ENCODE peak calls at places on chromosomes 16 and 17, in five cellular contexts. One of them, this sample, is unnamed.

GRCh38 chr17:1193300-1193699 is 13.5 kb upstream of the ABR start:
- DNase-seq in left ventricle myocardium inferior: no peak
- DNase-seq in AG09309: no peak
- DNase-seq in MCF 10A: no peak
- DNase-seq in fibroblast of lung: no peak
- DNase-seq in this sample: no peak

GRCh38 chr17:17921192-17922082 is 50.8 kb downstream of the TOM1L2 start:
- DNase-seq in left ventricle myocardium inferior: no peak
- DNase-seq in AG09309: peak; percentile 77
- DNase-seq in MCF 10A: peak; percentile 82
- DNase-seq in fibroblast of lung: peak; percentile 98
- DNase-seq in this sample: peak; percentile 93

GRCh38 chr16:16150117-16150877 is 73.0 kb downstream of the ABCC6 start:
- DNase-seq in left ventricle myocardium inferior: peak; percentile 76
- DNase-seq in AG09309: no peak
- DNase-seq in MCF 10A: no peak
- DNase-seq in fibroblast of lung: peak; percentile 63
- DNase-seq in this sample: no peak

GRCh38 chr17:45235071-45236001 is 13.7 kb downstream of the FMNL1 start:
- DNase-seq in left ventricle myocardium inferior: peak; percentile 78
- DNase-seq in AG09309: peak; percentile 28
- DNase-seq in MCF 10A: peak; percentile 82
- DNase-seq in fibroblast of lung: peak; percentile 59
- DNase-seq in this sample: peak; percentile 41

GRCh38 chr16:89598199-89598598 is 15.2 kb upstream of the DPEP1 start:
- DNase-seq in left ventricle myocardium inferior: no peak
- DNase-seq in AG09309: no peak
- DNase-seq in MCF 10A: no peak
- DNase-seq in fibroblast of lung: no peak
- DNase-seq in this sample: no peak

GRCh38 chr17:68142595-68142994 is 105.2 kb upstream of the AMZ2 start:
- DNase-seq in left ventricle myocardium inferior: no peak
- DNase-seq in AG09309: no peak
- DNase-seq in MCF 10A: no peak
- DNase-seq in fibroblast of lung: no peak
- DNase-seq in this sample: no peak

GRCh38 chr16:65702707-65703402 is 581.0 kb upstream of the CDH11 start:
- DNase-seq in left ventricle myocardium inferior: no peak
- DNase-seq in AG09309: no peak
- DNase-seq in MCF 10A: no peak
- DNase-seq in fibroblast of lung: peak; percentile 73
- DNase-seq in this sample: no peak

GRCh38 chr16:35743101-35743692 is 2283.8 kb downstream of the TP53TG3F start:
- DNase-seq in left ventricle myocardium inferior: no peak
- DNase-seq in AG09309: no peak
- DNase-seq in MCF 10A: no peak
- DNase-seq in fibroblast of lung: no peak
- DNase-seq in this sample: no peak

GRCh38 chr17:13725286-13725990 is 123.7 kb upstream of the HS3ST3A1 start:
- DNase-seq in left ventricle myocardium inferior: no peak
- DNase-seq in AG09309: no peak
- DNase-seq in MCF 10A: peak; percentile 49
- DNase-seq in fibroblast of lung: peak; percentile 70
- DNase-seq in this sample: no peak

GRCh38 chr17:48612854-48613691 is 2.0 kb downstream of the HOXB8 start:
- DNase-seq in left ventricle myocardium inferior: no peak
- DNase-seq in AG09309: no peak
- DNase-seq in MCF 10A: no peak
- DNase-seq in fibroblast of lung: peak; percentile 19
- DNase-seq in this sample: peak; percentile 34

GRCh38 chr16:1258218-1258587 is 2.3 kb downstream of the TPSD1 start:
- DNase-seq in left ventricle myocardium inferior: no peak
- DNase-seq in AG09309: no peak
- DNase-seq in MCF 10A: no peak
- DNase-seq in fibroblast of lung: no peak
- DNase-seq in this sample: no peak

GRCh38 chr17:67040652-67041051 is 3.7 kb upstream of the CACNG1 start:
- DNase-seq in left ventricle myocardium inferior: no peak
- DNase-seq in AG09309: no peak
- DNase-seq in MCF 10A: no peak
- DNase-seq in fibroblast of lung: no peak
- DNase-seq in this sample: no peak

GRCh38 chr16:70250748-70251650 is 741 bp downstream of the EXOSC6 start:
- DNase-seq in left ventricle myocardium inferior: no peak
- DNase-seq in AG09309: no peak
- DNase-seq in MCF 10A: peak; percentile 40
- DNase-seq in fibroblast of lung: peak; percentile 62
- DNase-seq in this sample: peak; percentile 48

GRCh38 chr17:49509588-49509917 is 14.5 kb downstream of the NGFR start:
- DNase-seq in left ventricle myocardium inferior: no peak
- DNase-seq in AG09309: no peak
- DNase-seq in MCF 10A: peak; percentile 61
- DNase-seq in fibroblast of lung: no peak
- DNase-seq in this sample: no peak

GRCh38 chr17:79915850-79916430 is 76.7 kb upstream of the CBX4 start:
- DNase-seq in left ventricle myocardium inferior: no peak
- DNase-seq in AG09309: no peak
- DNase-seq in MCF 10A: peak; percentile 83
- DNase-seq in fibroblast of lung: no peak
- DNase-seq in this sample: peak; percentile 37

GRCh38 chr17:4566785-4567184 is 6.4 kb upstream of the GGT6 start:
- DNase-seq in left ventricle myocardium inferior: no peak
- DNase-seq in AG09309: no peak
- DNase-seq in MCF 10A: peak; percentile 75
- DNase-seq in fibroblast of lung: peak; percentile 23
- DNase-seq in this sample: peak; percentile 45

GRCh38 chr16:49458221-49458620 is 84.6 kb downstream of the C16orf78 start:
- DNase-seq in left ventricle myocardium inferior: no peak
- DNase-seq in AG09309: no peak
- DNase-seq in MCF 10A: no peak
- DNase-seq in fibroblast of lung: no peak
- DNase-seq in this sample: no peak

GRCh38 chr16:29676989-29677388 is 2.0 kb upstream of the QPRT start:
- DNase-seq in left ventricle myocardium inferior: no peak
- DNase-seq in AG09309: no peak
- DNase-seq in MCF 10A: no peak
- DNase-seq in fibroblast of lung: no peak
- DNase-seq in this sample: no peak

GRCh38 chr16:19095699-19096098 is 18.1 kb upstream of the ITPRIPL2 start:
- DNase-seq in left ventricle myocardium inferior: no peak
- DNase-seq in AG09309: no peak
- DNase-seq in MCF 10A: peak; percentile 78
- DNase-seq in fibroblast of lung: peak; percentile 24
- DNase-seq in this sample: peak; percentile 74

GRCh38 chr16:12406158-12406557 is 397.5 kb downstream of the CPPED1 start:
- DNase-seq in left ventricle myocardium inferior: no peak
- DNase-seq in AG09309: no peak
- DNase-seq in MCF 10A: no peak
- DNase-seq in fibroblast of lung: no peak
- DNase-seq in this sample: no peak

GRCh38 chr17:65553009-65553645 is 8.3 kb downstream of the AXIN2 start:
- DNase-seq in left ventricle myocardium inferior: no peak
- DNase-seq in AG09309: peak; percentile 93
- DNase-seq in MCF 10A: no peak
- DNase-seq in fibroblast of lung: peak; percentile 91
- DNase-seq in this sample: no peak

GRCh38 chr17:69323806-69324205 is 3.1 kb downstream of the ABCA5 start:
- DNase-seq in left ventricle myocardium inferior: no peak
- DNase-seq in AG09309: no peak
- DNase-seq in MCF 10A: no peak
- DNase-seq in fibroblast of lung: no peak
- DNase-seq in this sample: no peak

GRCh38 chr17:1228752-1229353 is 41.4 kb upstream of the BHLHA9 start:
- DNase-seq in left ventricle myocardium inferior: no peak
- DNase-seq in AG09309: no peak
- DNase-seq in MCF 10A: no peak
- DNase-seq in fibroblast of lung: no peak
- DNase-seq in this sample: no peak

GRCh38 chr17:3002538-3003301 is 60.7 kb downstream of the OR1D5 start:
- DNase-seq in left ventricle myocardium inferior: no peak
- DNase-seq in AG09309: no peak
- DNase-seq in MCF 10A: no peak
- DNase-seq in fibroblast of lung: no peak
- DNase-seq in this sample: no peak

GRCh38 chr17:65537845-65538678 is 23.4 kb downstream of the AXIN2 start:
- DNase-seq in left ventricle myocardium inferior: no peak
- DNase-seq in AG09309: no peak
- DNase-seq in MCF 10A: no peak
- DNase-seq in fibroblast of lung: no peak
- DNase-seq in this sample: no peak

DNA sequence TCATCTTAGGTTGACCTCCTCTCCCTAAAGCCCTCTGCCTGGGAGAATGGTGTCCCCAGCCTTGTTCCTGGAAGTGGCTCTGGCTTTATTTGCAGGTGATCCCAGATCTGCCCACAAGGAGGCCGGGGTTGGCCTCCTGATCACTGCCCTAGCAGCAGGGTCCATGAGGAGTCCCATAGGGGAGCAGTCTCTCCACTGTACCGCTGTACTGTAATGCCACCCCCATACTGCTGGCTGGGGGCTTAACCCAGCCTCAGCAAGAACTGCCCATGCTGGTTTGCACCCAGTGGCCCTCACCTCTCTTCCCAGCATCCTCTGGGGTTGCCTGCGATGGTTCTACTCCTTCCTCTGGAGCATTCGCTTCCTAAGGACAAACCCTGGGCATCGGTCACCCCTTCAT is 39.1 kb downstream of the PSME3IP1 start:
- DNase-seq in left ventricle myocardium inferior: no peak
- DNase-seq in AG09309: no peak
- DNase-seq in MCF 10A: peak; percentile 25
- DNase-seq in fibroblast of lung: no peak
- DNase-seq in this sample: no peak
- TF ChIP-seq CTCF in left ventricle myocardium inferior: peak; percentile 13
- TF ChIP-seq CTCF in AG09309: peak; percentile 9
- TF ChIP-seq CTCF in MCF 10A: no peak
- TF ChIP-seq CTCF in fibroblast of lung: peak; percentile 29
- TF ChIP-seq CTCF in this sample: peak; percentile 30

GRCh38 chr16:86248325-86248905 is 261.9 kb upstream of the FOXF1 start:
- DNase-seq in left ventricle myocardium inferior: no peak
- DNase-seq in AG09309: no peak
- DNase-seq in MCF 10A: no peak
- DNase-seq in fibroblast of lung: no peak
- DNase-seq in this sample: no peak

GRCh38 chr16:86249631-86250030 is 260.7 kb upstream of the FOXF1 start:
- DNase-seq in left ventricle myocardium inferior: no peak
- DNase-seq in AG09309: no peak
- DNase-seq in MCF 10A: no peak
- DNase-seq in fibroblast of lung: no peak
- DNase-seq in this sample: no peak

GRCh38 chr16:86256995-86257394 is 253.3 kb upstream of the FOXF1 start:
- DNase-seq in left ventricle myocardium inferior: no peak
- DNase-seq in AG09309: no peak
- DNase-seq in MCF 10A: no peak
- DNase-seq in fibroblast of lung: no peak
- DNase-seq in this sample: no peak

GRCh38 chr16:86251682-86252081 is 258.6 kb upstream of the FOXF1 start:
- DNase-seq in left ventricle myocardium inferior: no peak
- DNase-seq in AG09309: no peak
- DNase-seq in MCF 10A: no peak
- DNase-seq in fibroblast of lung: no peak
- DNase-seq in this sample: no peak

DNA sequence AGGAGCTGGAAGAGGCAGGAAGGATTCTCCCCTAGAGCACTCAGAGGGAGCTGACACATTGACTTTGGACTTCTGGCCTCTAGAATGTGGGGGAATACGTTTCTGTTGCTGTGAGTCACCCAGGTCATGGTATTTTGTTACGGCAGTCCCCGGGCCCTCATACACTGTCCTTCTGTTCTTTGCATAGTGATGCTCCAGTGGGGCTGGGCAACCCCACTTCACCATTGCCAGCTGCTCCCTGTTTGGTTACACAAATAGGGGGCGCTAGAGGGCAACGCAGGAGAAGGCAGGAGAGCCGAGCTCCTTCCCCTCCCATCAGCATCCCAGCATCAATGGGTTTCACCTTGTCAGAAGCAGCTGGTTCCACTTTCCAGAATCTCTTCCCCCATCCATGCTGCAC is 257.7 kb upstream of the FOXF1 start:
- DNase-seq in left ventricle myocardium inferior: no peak
- DNase-seq in AG09309: no peak
- DNase-seq in MCF 10A: peak; percentile 66
- DNase-seq in fibroblast of lung: peak; percentile 11
- DNase-seq in this sample: peak; percentile 9
- TF ChIP-seq CTCF in left ventricle myocardium inferior: peak; percentile 51
- TF ChIP-seq CTCF in AG09309: peak; percentile 58
- TF ChIP-seq CTCF in MCF 10A: peak; percentile 54
- TF ChIP-seq CTCF in fibroblast of lung: peak; percentile 54
- TF ChIP-seq CTCF in this sample: no peak

GRCh38 chr17:78839173-78839761 is 1.3 kb downstream of the USP36 start:
- DNase-seq in left ventricle myocardium inferior: no peak
- DNase-seq in AG09309: no peak
- DNase-seq in MCF 10A: peak; percentile 9
- DNase-seq in fibroblast of lung: peak; percentile 62
- DNase-seq in this sample: peak; percentile 71

GRCh38 chr17:78839762-78840529 is 668 bp downstream of the USP36 start:
- DNase-seq in left ventricle myocardium inferior: no peak
- DNase-seq in AG09309: no peak
- DNase-seq in MCF 10A: peak; percentile 45
- DNase-seq in fibroblast of lung: peak; percentile 53
- DNase-seq in this sample: peak; percentile 37

GRCh38 chr17:78840530-78840779 is 159 bp downstream of the USP36 start:
- DNase-seq in left ventricle myocardium inferior: no peak
- DNase-seq in AG09309: no peak
- DNase-seq in MCF 10A: no peak
- DNase-seq in fibroblast of lung: no peak
- DNase-seq in this sample: no peak

GRCh38 chr17:78838574-78839005 is 2.0 kb downstream of the USP36 start:
- DNase-seq in left ventricle myocardium inferior: no peak
- DNase-seq in AG09309: no peak
- DNase-seq in MCF 10A: no peak
- DNase-seq in fibroblast of lung: no peak
- DNase-seq in this sample: no peak

GRCh38 chr17:78840780-78841611 is at the start of gene USP36:
- DNase-seq in left ventricle myocardium inferior: peak; percentile 100
- DNase-seq in AG09309: peak; percentile 95
- DNase-seq in MCF 10A: peak; percentile 99
- DNase-seq in fibroblast of lung: peak; percentile 97
- DNase-seq in this sample: peak; percentile 99
- TF ChIP-seq CTCF in left ventricle myocardium inferior: no peak
- TF ChIP-seq CTCF in AG09309: no peak
- TF ChIP-seq CTCF in MCF 10A: peak; percentile 5
- TF ChIP-seq CTCF in fibroblast of lung: no peak
- TF ChIP-seq CTCF in this sample: no peak

GRCh38 chr16:4923853-4924252 is 13.1 kb downstream of the PPL start:
- DNase-seq in left ventricle myocardium inferior: no peak
- DNase-seq in AG09309: no peak
- DNase-seq in MCF 10A: no peak
- DNase-seq in fibroblast of lung: no peak
- DNase-seq in this sample: no peak

GRCh38 chr16:4925791-4926190 is 11.2 kb downstream of the PPL start:
- DNase-seq in left ventricle myocardium inferior: no peak
- DNase-seq in AG09309: no peak
- DNase-seq in MCF 10A: no peak
- DNase-seq in fibroblast of lung: no peak
- DNase-seq in this sample: no peak

GRCh38 chr16:4920826-4921225 is 16.1 kb downstream of the PPL start:
- DNase-seq in left ventricle myocardium inferior: no peak
- DNase-seq in AG09309: no peak
- DNase-seq in MCF 10A: no peak
- DNase-seq in fibroblast of lung: no peak
- DNase-seq in this sample: no peak

GRCh38 chr16:4924593-4925378 is 12.2 kb downstream of the PPL start:
- DNase-seq in left ventricle myocardium inferior: no peak
- DNase-seq in AG09309: no peak
- DNase-seq in MCF 10A: peak; percentile 54
- DNase-seq in fibroblast of lung: no peak
- DNase-seq in this sample: peak; percentile 56

GRCh38 chr16:4922721-4923342 is 14.1 kb downstream of the PPL start:
- DNase-seq in left ventricle myocardium inferior: no peak
- DNase-seq in AG09309: no peak
- DNase-seq in MCF 10A: peak; percentile 25
- DNase-seq in fibroblast of lung: no peak
- DNase-seq in this sample: peak; percentile 77
- TF ChIP-seq CTCF in left ventricle myocardium inferior: no peak
- TF ChIP-seq CTCF in AG09309: no peak
- TF ChIP-seq CTCF in MCF 10A: no peak
- TF ChIP-seq CTCF in fibroblast of lung: no peak
- TF ChIP-seq CTCF in this sample: peak; percentile 35

This sample was measured in mammary epithelial cell.